ENCODE peak calls at places on chromosomes 6 and 20, in six cellular contexts. One of them, this sample, is unnamed.

GRCh38 chr20:49290608-49291191 is 12.8 kb upstream of the ZNFX1 start:
- DNase-seq in GM06990: no peak
- DNase-seq in astrocyte: no peak
- DNase-seq in A673: no peak
- DNase-seq in ovary: no peak
- DNase-seq in astrocyte of the cerebellum: no peak
- DNase-seq in this sample: no peak

GRCh38 chr20:4552075-4552474 is 169.6 kb upstream of the PRND start:
- DNase-seq in ovary: no peak
- DNase-seq in astrocyte: no peak
- DNase-seq in astrocyte of the cerebellum: no peak
- DNase-seq in GM06990: no peak
- DNase-seq in A673: no peak
- DNase-seq in this sample: no peak

GRCh38 chr6:35694462-35694861 is 5.7 kb upstream of the FKBP5 start:
- DNase-seq in astrocyte of the cerebellum: no peak
- DNase-seq in astrocyte: no peak
- DNase-seq in A673: no peak
- DNase-seq in ovary: no peak
- DNase-seq in GM06990: no peak
- DNase-seq in this sample: no peak

GRCh38 chr6:116667620-116668019 is 946 bp downstream of the ZUP1 start:
- DNase-seq in GM06990: no peak
- DNase-seq in ovary: no peak
- DNase-seq in astrocyte: no peak
- DNase-seq in astrocyte of the cerebellum: no peak
- DNase-seq in A673: no peak
- DNase-seq in this sample: no peak

GRCh38 chr20:50996901-50997830 is 25.7 kb downstream of the KCNG1 start:
- DNase-seq in astrocyte: peak; percentile 60
- DNase-seq in GM06990: no peak
- DNase-seq in A673: no peak
- DNase-seq in ovary: no peak
- DNase-seq in astrocyte of the cerebellum: no peak
- DNase-seq in this sample: no peak

GRCh38 chr6:128005009-128005408 is 104.2 kb upstream of the THEMIS start:
- DNase-seq in GM06990: no peak
- DNase-seq in astrocyte: peak; percentile 6
- DNase-seq in astrocyte of the cerebellum: no peak
- DNase-seq in ovary: no peak
- DNase-seq in A673: no peak
- DNase-seq in this sample: no peak

GRCh38 chr6:119347466-119348307 is 1.9 kb downstream of the MAN1A1 start:
- DNase-seq in ovary: no peak
- DNase-seq in A673: no peak
- DNase-seq in astrocyte: no peak
- DNase-seq in astrocyte of the cerebellum: no peak
- DNase-seq in GM06990: peak; percentile 31
- DNase-seq in this sample: no peak

GRCh38 chr6:166411271-166411670 is 28.5 kb upstream of the MPC1 start:
- DNase-seq in A673: no peak
- DNase-seq in GM06990: no peak
- DNase-seq in astrocyte of the cerebellum: no peak
- DNase-seq in ovary: no peak
- DNase-seq in astrocyte: no peak
- DNase-seq in this sample: no peak

GRCh38 chr20:9172908-9173307 is 104.0 kb downstream of the PLCB4 start:
- DNase-seq in astrocyte of the cerebellum: peak; percentile 54
- DNase-seq in ovary: no peak
- DNase-seq in astrocyte: peak; percentile 35
- DNase-seq in GM06990: no peak
- DNase-seq in A673: no peak
- DNase-seq in this sample: no peak

GRCh38 chr6:1404066-1404712 is 14.8 kb downstream of the FOXF2 start:
- DNase-seq in GM06990: no peak
- DNase-seq in ovary: no peak
- DNase-seq in astrocyte: no peak
- DNase-seq in astrocyte of the cerebellum: no peak
- DNase-seq in A673: no peak
- DNase-seq in this sample: no peak

GRCh38 chr20:5353624-5354496 is 37.1 kb upstream of the PROKR2 start:
- DNase-seq in A673: peak; percentile 81
- DNase-seq in astrocyte: peak; percentile 52
- DNase-seq in GM06990: no peak
- DNase-seq in ovary: no peak
- DNase-seq in astrocyte of the cerebellum: no peak
- DNase-seq in this sample: peak; percentile 2

GRCh38 chr6:4139272-4139671 is 3.9 kb upstream of the ECI2 start:
- DNase-seq in ovary: no peak
- DNase-seq in GM06990: no peak
- DNase-seq in A673: no peak
- DNase-seq in astrocyte of the cerebellum: no peak
- DNase-seq in astrocyte: peak; percentile 47
- DNase-seq in this sample: no peak

GRCh38 chr6:55953384-55953783 is 78.0 kb upstream of the BMP5 start:
- DNase-seq in GM06990: no peak
- DNase-seq in astrocyte: peak; percentile 25
- DNase-seq in astrocyte of the cerebellum: no peak
- DNase-seq in A673: peak; percentile 60
- DNase-seq in ovary: no peak
- DNase-seq in this sample: peak; percentile 7

GRCh38 chr6:15313367-15313766 is 67.5 kb downstream of the JARID2 start:
- DNase-seq in A673: peak; percentile 88
- DNase-seq in astrocyte: no peak
- DNase-seq in ovary: peak; percentile 28
- DNase-seq in astrocyte of the cerebellum: no peak
- DNase-seq in GM06990: no peak
- DNase-seq in this sample: no peak
- H3K4me3 ChIP-seq in A673: no peak overlapping the region
- H3K4me3 ChIP-seq in astrocyte: no peak overlapping the region
- H3K4me3 ChIP-seq in ovary: no peak overlapping the region
- H3K4me3 ChIP-seq in astrocyte of the cerebellum: no peak overlapping the region
- H3K4me3 ChIP-seq in GM06990: no peak overlapping the region
- H3K4me3 ChIP-seq in this sample: no peak overlapping the region

GRCh38 chr6:17583811-17584210 is 16.3 kb upstream of the FAM8A1 start:
- DNase-seq in ovary: no peak
- DNase-seq in GM06990: no peak
- DNase-seq in astrocyte: peak; percentile 28
- DNase-seq in astrocyte of the cerebellum: no peak
- DNase-seq in A673: no peak
- DNase-seq in this sample: no peak

GRCh38 chr6:17588011-17588410 is 12.1 kb upstream of the FAM8A1 start:
- DNase-seq in GM06990: no peak
- DNase-seq in A673: no peak
- DNase-seq in ovary: no peak
- DNase-seq in astrocyte: no peak
- DNase-seq in astrocyte of the cerebellum: no peak
- DNase-seq in this sample: no peak

GRCh38 chr6:17584241-17584803 is 15.8 kb upstream of the FAM8A1 start:
- DNase-seq in astrocyte of the cerebellum: peak; percentile 70
- DNase-seq in GM06990: no peak
- DNase-seq in A673: peak; percentile 82
- DNase-seq in astrocyte: peak; percentile 64
- DNase-seq in ovary: peak; percentile 17
- DNase-seq in this sample: no peak

GRCh38 chr6:17589402-17590116 is 10.5 kb upstream of the FAM8A1 start:
- DNase-seq in ovary: no peak
- DNase-seq in astrocyte of the cerebellum: peak; percentile 55
- DNase-seq in GM06990: no peak
- DNase-seq in astrocyte: peak; percentile 96
- DNase-seq in A673: peak; percentile 65
- DNase-seq in this sample: no peak

GRCh38 chr6:17585766-17586502 is 14.2 kb upstream of the FAM8A1 start:
- DNase-seq in astrocyte: no peak
- DNase-seq in astrocyte of the cerebellum: no peak
- DNase-seq in A673: peak; percentile 43
- DNase-seq in ovary: no peak
- DNase-seq in GM06990: no peak
- DNase-seq in this sample: no peak
- TF ChIP-seq CTCF in astrocyte: no peak
- TF ChIP-seq CTCF in astrocyte of the cerebellum: peak; percentile 22
- TF ChIP-seq CTCF in A673: peak; percentile 32
- TF ChIP-seq CTCF in ovary: no peak
- TF ChIP-seq CTCF in GM06990: peak; percentile 13
- TF ChIP-seq CTCF in this sample: no peak

DNA sequence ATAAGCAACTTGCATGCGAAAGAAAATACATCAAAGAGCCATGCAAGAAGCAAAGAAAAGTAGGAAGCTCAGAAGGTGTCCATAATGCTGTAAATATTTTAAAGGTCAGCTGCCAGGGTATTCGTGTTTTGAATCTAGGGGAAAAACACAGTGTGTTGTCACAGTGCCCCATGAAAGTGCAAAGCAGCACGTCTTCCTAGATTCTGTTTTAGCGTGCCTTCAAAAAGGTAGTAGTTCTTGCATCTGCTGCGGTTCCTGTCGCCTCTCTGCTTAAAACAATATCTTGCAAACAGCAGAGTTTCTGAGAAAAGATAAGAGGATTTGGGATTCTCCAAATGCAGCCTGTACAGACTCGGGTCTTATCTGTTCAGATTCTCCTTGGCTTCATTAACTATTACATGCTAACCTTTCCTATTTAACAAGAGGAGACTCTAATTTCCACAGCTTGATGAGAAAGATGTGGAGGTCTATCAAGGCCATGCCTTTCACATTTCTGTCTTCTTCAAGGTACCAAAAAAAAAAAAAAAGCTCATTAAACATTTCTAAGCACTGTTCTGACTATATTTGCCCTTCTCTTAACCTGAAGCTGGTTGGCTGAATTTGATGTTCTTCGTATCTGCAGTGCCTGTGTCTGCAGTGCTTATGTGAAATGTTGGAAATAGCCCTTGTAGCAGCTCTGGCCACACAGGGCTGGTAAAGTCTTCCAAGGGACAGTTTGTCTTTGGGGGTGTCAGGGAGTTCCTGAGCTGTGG is 297.5 kb downstream of the ADGB start:
- DNase-seq in A673: no peak
- DNase-seq in GM06990: no peak
- DNase-seq in ovary: no peak
- DNase-seq in astrocyte of the cerebellum: no peak
- DNase-seq in astrocyte: no peak
- DNase-seq in this sample: no peak
- H3K4me3 ChIP-seq in A673: no peak overlapping the region
- H3K4me3 ChIP-seq in GM06990: no peak overlapping the region
- H3K4me3 ChIP-seq in ovary: no peak overlapping the region
- H3K4me3 ChIP-seq in astrocyte of the cerebellum: no peak overlapping the region
- H3K4me3 ChIP-seq in astrocyte: no peak overlapping the region
- H3K4me3 ChIP-seq in this sample: no peak overlapping the region

GRCh38 chr20:17681741-17682102 is 320 bp downstream of the RRBP1 start:
- DNase-seq in A673: no peak
- DNase-seq in astrocyte: no peak
- DNase-seq in GM06990: no peak
- DNase-seq in ovary: no peak
- DNase-seq in astrocyte of the cerebellum: no peak
- DNase-seq in this sample: no peak

GRCh38 chr20:17680128-17680835 is 1.8 kb downstream of the RRBP1 start:
- DNase-seq in ovary: peak; percentile 56
- DNase-seq in GM06990: peak; percentile 31
- DNase-seq in astrocyte of the cerebellum: no peak
- DNase-seq in astrocyte: peak; percentile 48
- DNase-seq in A673: peak; percentile 37
- DNase-seq in this sample: no peak

GRCh38 chr20:17682103-17682888 is at the start of gene RRBP1:
- DNase-seq in astrocyte of the cerebellum: peak; percentile 94
- DNase-seq in astrocyte: peak; percentile 92
- DNase-seq in ovary: peak; percentile 98
- DNase-seq in A673: peak; percentile 99
- DNase-seq in GM06990: peak; percentile 99
- DNase-seq in this sample: peak; percentile 78

GRCh38 chr20:17679786-17680127 is 2.3 kb downstream of the RRBP1 start:
- DNase-seq in ovary: no peak
- DNase-seq in astrocyte of the cerebellum: no peak
- DNase-seq in A673: no peak
- DNase-seq in GM06990: no peak
- DNase-seq in astrocyte: no peak
- DNase-seq in this sample: no peak

GRCh38 chr20:17680836-17681740 is 954 bp downstream of the RRBP1 start:
- DNase-seq in astrocyte of the cerebellum: no peak
- DNase-seq in GM06990: peak; percentile 82
- DNase-seq in A673: peak; percentile 79
- DNase-seq in astrocyte: peak; percentile 34
- DNase-seq in ovary: peak; percentile 77
- DNase-seq in this sample: no peak
- TF ChIP-seq CTCF in astrocyte of the cerebellum: peak; percentile 51
- TF ChIP-seq CTCF in GM06990: peak; percentile 43
- TF ChIP-seq CTCF in A673: peak; percentile 42
- TF ChIP-seq CTCF in astrocyte: peak; percentile 15
- TF ChIP-seq CTCF in ovary: no peak
- TF ChIP-seq CTCF in this sample: peak; percentile 81